ENCODE peak calls at places on chromosomes 6 and 20, in four cellular contexts. Z is mammary epithelial cell, B is DND-41, N is fibroblast of lung. T is an unnamed sample.

GRCh38 chr20:10883166-10883565 is 209.4 kb upstream of the JAG1 start:
- DNase-seq in Z (no peak), B (no peak), N (no peak), T (no peak)

GRCh38 chr20:32648761-32649615 is 24.8 kb downstream of the C20orf203 start:
- DNase-seq in Z (peak; percentile 67), B (no peak), N (no peak), T (peak; percentile 68)

GRCh38 chr6:83511901-83512681 is at the start of gene PRSS35:
- DNase-seq in Z (peak; percentile 40), B (no peak), N (peak; percentile 60), T (peak; percentile 59)

GRCh38 chr20:6231551-6231950 is 108.7 kb upstream of the FERMT1 start:
- DNase-seq in Z (peak; percentile 39), B (no peak), N (peak; percentile 15), T (no peak)

GRCh38 chr20:49785851-49786174 is 26.8 kb upstream of the SLC9A8 start:
- DNase-seq in Z (no peak), B (no peak), N (no peak), T (no peak)

GRCh38 chr6:21123485-21124436 is 469.8 kb upstream of the SOX4 start:
- DNase-seq in Z (no peak), B (no peak), N (no peak), T (no peak)

GRCh38 chr6:77834591-77834996 is 181.8 kb downstream of the MEI4 start:
- DNase-seq in Z (no peak), B (no peak), N (no peak), T (no peak)

GRCh38 chr6:64815718-64816117 is 891.3 kb downstream of the EYS start:
- DNase-seq in Z (no peak), B (no peak), N (peak; percentile 42), T (no peak)

GRCh38 chr6:135475292-135475886 is 22.2 kb downstream of the AHI1 start:
- DNase-seq in Z (no peak), B (no peak), N (peak; percentile 67), T (no peak)

GRCh38 chr20:47427067-47427466 is 70.6 kb upstream of the ZMYND8 start:
- DNase-seq in Z (no peak), B (no peak), N (no peak), T (no peak)

GRCh38 chr20:25083773-25084615 is 2.1 kb upstream of the VSX1 start:
- DNase-seq in Z (no peak), B (peak; percentile 64), N (no peak), T (no peak)
- TF ChIP-seq EZH2 in Z (peak; percentile 64), B (no peak), N (peak; percentile 73), T (no peak)

DNA sequence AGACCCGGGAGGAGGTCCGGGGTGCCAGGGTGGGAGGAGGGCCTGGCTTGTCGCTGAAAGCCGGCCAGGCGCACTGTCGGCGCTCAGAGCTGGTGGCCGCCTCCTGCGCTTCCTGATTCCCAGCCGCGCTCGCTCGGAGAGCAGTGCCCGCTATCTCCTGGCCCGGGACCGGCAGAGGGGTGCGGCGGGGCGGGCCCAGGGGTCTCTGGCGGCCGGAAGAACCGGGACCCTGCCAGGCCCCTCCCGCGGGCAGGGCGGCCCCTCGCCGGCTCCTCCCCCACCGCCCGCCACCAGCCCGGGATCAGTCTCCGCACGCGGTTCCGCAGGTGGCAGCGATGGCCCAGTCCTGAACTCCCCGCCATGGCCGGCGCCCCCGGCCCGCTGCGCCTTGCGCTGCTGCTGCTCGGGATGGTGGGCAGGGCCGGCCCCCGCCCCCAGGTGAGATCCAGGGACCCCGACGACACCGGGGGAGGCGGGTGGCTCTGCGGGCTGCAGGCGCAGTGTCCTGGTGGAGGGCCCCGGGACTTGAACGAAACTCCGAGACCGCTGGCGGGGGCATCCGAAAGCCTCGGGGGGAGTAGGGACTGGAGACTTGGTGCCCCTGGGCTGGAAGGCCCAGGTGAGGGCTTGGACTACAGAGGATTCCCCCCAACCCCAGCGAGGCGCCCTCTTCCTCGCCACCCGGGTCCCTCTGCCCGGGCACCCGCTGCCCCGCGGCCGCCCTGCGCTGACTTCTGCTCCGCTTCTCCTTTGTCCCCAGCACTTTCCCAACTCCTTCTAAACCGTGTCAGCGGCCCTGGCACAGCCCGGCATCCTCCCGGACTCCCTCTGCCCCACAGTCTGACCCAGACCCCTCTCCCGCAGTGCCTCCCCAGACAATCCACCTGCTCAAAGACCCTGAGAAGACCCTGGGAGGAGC is at the start of gene GLP1R:
- DNase-seq in Z (no peak), B (peak; percentile 56), N (no peak), T (no peak)
- TF ChIP-seq EZH2 in Z (no peak), B (no peak), N (no peak), T (no peak)

DNA sequence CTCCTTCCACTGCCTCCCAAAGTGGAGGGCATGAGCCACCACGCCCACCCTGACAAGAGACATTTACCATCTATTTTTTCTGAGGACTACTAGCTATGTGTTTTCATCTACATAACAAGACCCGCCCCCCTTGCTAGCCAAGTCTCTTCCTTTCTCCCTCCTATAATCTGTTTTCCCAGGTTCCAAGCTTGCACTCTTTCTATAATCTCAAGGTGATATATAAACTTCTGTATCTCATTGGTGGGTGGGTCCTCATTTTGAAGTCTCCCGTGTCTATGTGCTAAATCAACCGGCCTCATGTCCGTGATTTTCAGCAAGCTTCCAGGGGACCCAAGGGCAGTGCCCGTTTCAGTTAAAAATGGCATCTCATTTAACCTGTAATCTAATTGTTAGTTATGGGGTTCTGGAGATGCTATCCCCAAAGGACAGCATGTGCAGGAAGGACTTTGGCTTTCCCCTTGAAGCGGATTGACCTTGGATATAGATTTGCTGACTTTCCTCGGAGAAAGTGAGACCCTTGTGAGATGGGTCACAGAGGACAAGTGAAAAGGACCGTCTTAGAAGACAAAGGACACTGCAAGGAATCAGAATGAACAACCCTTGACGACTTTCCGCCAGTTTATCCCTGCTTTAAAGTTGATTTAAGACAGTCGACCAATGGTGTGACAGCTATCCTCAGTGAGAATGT is 22.4 kb downstream of the OR2B2 start:
- DNase-seq in Z (peak; percentile 8), B (peak; percentile 73), N (no peak), T (no peak)
- TF ChIP-seq EZH2 in Z (no peak), B (no peak), N (no peak), T (no peak)

GRCh38 chr6:90333928-90334327 is 37.3 kb upstream of the BACH2 start:
- DNase-seq in Z (no peak), B (no peak), N (no peak), T (no peak)
- TF ChIP-seq EZH2 in Z (no peak), B (no peak), N (no peak), T (no peak)

DNA sequence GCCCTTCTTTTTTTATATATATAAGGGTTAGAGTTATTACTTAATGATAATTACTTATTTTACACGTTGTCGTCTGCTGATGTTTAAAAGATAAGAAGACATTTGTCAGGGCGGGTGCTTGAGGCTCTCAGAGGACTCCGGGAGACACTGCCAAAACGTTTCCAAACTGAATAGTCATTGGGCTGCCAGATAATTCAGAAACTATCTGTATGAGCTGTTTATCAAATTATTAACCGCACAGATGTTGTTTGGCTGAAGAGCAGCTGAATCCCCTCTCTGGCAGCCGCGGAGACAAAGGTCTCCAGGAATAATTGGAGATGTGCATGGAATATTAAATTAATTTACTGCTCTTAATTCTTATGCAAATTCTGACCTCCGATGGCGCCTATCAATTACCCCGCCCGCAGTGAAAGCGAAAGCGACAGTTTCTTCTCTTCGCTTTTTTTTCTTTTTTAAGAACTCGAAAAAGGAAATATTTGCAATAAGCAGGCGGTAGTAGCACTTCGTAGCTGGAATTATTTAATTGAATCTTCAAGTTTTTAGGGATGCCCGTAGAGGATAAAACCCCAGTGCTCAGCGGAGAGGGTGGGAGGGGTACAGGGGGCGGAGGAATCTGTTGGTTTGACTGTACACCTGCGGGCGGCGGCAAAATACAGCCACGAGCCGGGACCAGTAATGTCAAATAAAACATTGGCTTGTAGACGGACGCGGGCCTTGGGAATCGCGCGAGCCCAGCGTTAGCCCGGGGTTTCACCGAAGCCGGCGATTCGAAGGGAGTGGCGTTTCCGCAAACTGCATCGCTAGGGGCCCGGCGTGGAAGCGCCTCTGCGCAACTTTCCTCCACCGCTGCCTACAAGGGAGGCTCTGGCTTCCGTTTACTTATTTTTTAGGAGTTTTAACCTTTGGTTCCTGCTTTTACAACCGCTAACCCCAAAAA is 6.2 kb downstream of the LINC00237 start:
- DNase-seq in Z (no peak), B (no peak), N (no peak), T (no peak)
- TF ChIP-seq EZH2 in Z (no peak), B (no peak), N (no peak), T (no peak)

GRCh38 chr6:106973841-106974336 is 640 bp downstream of the CD24 start:
- DNase-seq in Z (peak; percentile 36), B (no peak), N (no peak), T (no peak)
- TF ChIP-seq EZH2 in Z (no peak), B (no peak), N (peak; percentile 97), T (no peak)

DNA sequence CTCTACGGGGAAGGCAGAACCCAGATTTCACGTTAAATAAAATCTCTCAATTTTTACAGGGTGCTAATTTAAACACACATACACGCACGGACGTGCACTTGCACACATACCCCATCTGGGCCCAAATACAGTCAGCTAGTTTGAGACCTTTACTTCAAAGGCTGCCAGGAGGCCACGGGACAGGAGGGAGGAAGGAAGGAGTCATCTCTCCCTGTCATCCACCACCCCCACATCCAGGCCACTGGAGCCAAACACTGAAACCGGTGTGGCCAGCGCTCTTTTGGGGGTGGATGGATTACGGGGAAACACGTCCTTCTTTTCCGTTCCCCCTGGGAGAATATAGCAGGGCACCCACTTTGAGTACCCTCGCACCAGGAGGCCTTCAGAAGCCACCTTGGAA is 60.1 kb downstream of the ZNF831 start:
- DNase-seq in Z (no peak), B (no peak), N (no peak), T (no peak)
- TF ChIP-seq EZH2 in Z (no peak), B (no peak), N (no peak), T (no peak)

GRCh38 chr6:10420546-10421507 is 6.0 kb upstream of the TFAP2A start:
- DNase-seq in Z (no peak), B (no peak), N (no peak), T (no peak)

GRCh38 chr6:10424005-10424404 is 9.1 kb upstream of the TFAP2A start:
- DNase-seq in Z (no peak), B (no peak), N (no peak), T (no peak)

GRCh38 chr6:10421508-10422281 is 6.8 kb upstream of the TFAP2A start:
- DNase-seq in Z (no peak), B (no peak), N (no peak), T (no peak)

GRCh38 chr6:10419749-10420545 is 5.1 kb upstream of the TFAP2A start:
- DNase-seq in Z (peak; percentile 87), B (no peak), N (no peak), T (peak; percentile 58)

DNA sequence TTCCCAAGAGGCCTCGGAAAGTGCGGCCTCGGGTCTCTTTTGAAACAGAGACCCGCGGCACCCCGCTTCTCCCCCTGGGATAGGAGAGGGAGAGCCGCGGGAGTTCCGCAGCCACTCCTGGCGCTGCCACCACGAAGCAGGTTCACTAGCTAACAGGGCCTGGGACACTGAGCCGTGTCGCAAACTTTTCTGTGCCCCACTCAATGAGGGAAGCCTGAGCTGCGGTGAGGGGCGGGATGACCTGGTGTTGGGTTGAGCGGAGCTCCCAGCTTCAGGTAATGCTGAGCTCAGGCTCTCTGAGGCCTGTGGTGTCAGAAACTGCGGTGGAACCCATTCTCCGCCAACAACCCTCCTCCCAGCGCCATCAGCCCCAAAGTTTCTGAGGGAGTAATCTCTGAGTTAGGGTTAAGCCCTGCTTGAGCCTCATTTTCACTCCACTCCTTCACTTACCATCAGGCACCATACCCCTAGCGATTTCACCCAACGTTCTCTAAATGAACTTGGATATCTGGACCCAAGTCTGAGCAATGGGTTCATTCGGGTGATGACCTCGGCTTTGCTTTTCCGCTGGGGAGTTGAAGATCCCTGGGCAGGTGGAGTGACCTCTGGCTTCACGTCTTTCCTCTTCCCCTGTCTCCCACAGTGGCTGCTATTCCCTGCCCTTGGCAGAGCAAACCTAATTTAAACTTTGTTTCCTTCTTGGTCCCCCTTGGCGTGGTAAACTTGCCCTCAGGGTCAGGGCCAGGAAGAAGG is 7.6 kb upstream of the TFAP2A start:
- DNase-seq in Z (no peak), B (no peak), N (no peak), T (no peak)
- TF ChIP-seq EZH2 in Z (no peak), B (no peak), N (no peak), T (no peak)